ENCODE peak calls at places on chromosomes 5 and 9, in eight cellular contexts. E is GM03348, P is HEK293T, K is NCI-H146, A is Right ventricle myocardium superior, T is NCI-H69, R is mesendoderm, F is lower lobe of right lung. H is an unnamed sample.

GRCh38 chr5:146620663-146621051 is 104.7 kb upstream of the GPR151 start:
- DNase-seq in A (no peak), P (no peak), R (no peak), F (no peak), T (peak), K (peak), E (no peak), H (no peak)

GRCh38 chr9:136854113-136854841 is 2.1 kb downstream of the MAMDC4 start:
- DNase-seq in R (no peak), T (no peak), P (no peak), A (peak), E (no peak), F (no peak), K (no peak), H (no peak)

GRCh38 chr9:134486127-134486995 is 155.2 kb upstream of the COL5A1 start:
- DNase-seq in A (peak), F (no peak), T (no peak), E (no peak), R (no peak), P (no peak), K (no peak), H (no peak)

GRCh38 chr5:149151717-149152116 is 10.4 kb downstream of the ABLIM3 start:
- DNase-seq in E (no peak), P (no peak), T (no peak), K (no peak), R (peak), A (no peak), F (no peak), H (no peak)

GRCh38 chr5:169861433-169861832 is 118.9 kb downstream of the INSYN2B start:
- DNase-seq in P (no peak), A (no peak), T (no peak), E (no peak), F (no peak), R (no peak), K (no peak), H (no peak)

GRCh38 chr9:98536542-98537173 is 172.1 kb downstream of the GABBR2 start:
- DNase-seq in F (no peak), T (peak), A (no peak), K (peak), P (peak), E (no peak), R (peak), H (peak)

GRCh38 chr5:142795246-142795645 is 25.1 kb downstream of the ARHGAP26 start:
- DNase-seq in F (no peak), A (no peak), E (no peak), R (no peak), P (no peak), T (no peak), K (no peak), H (no peak)

GRCh38 chr5:34627794-34628193 is 28.3 kb upstream of the RAI14 start:
- DNase-seq in R (no peak), A (no peak), E (peak), F (no peak), K (no peak), P (no peak), T (no peak), H (no peak)

GRCh38 chr9:117414220-117414905 is 494 bp downstream of the ASTN2 start:
- DNase-seq in K (peak), R (peak), T (peak), A (no peak), F (no peak), P (peak), E (peak), H (peak)

GRCh38 chr5:142618125-142618524 is 67.8 kb downstream of the FGF1 start:
- DNase-seq in A (no peak), K (no peak), P (no peak), R (no peak), E (peak), T (peak), F (no peak), H (peak)

GRCh38 chr5:149285153-149285552 is 13.5 kb downstream of the AFAP1L1 start:
- DNase-seq in T (no peak), A (no peak), R (no peak), E (no peak), F (no peak), K (no peak), P (no peak), H (no peak)

GRCh38 chr9:130441031-130441430 is 3.7 kb upstream of the ASS1 start:
- DNase-seq in K (no peak), T (no peak), R (no peak), F (no peak), E (no peak), P (no peak), A (no peak), H (no peak)

GRCh38 chr9:106799146-106799545 is 63.8 kb upstream of the ZNF462 start:
- DNase-seq in A (no peak), K (no peak), T (no peak), P (no peak), R (peak), E (peak), F (no peak), H (no peak)

GRCh38 chr9:130994546-130995398 is 14.2 kb upstream of the LAMC3 start:
- DNase-seq in T (peak), A (no peak), P (no peak), R (peak), F (no peak), E (no peak), K (peak), H (no peak)